ENCODE peak calls at places on chromosomes 6 and 20, in nine cellular contexts. G is HEK293T, F is osteocyte, K is NCI-H1092, A is A549, W is left kidney, J is NCI-H774, O is fibroblast of gingiva, R is HFFc6. N is an unnamed sample.

GRCh38 chr20:35311409-35311808 is 19.2 kb upstream of the FAM83C start:
- DNase-seq in O (no peak), R (peak), W (no peak), A (peak), J (no peak), F (no peak), G (no peak), K (no peak), N (no peak)

GRCh38 chr6:124040655-124041054 is 237.0 kb downstream of the NKAIN2 start:
- DNase-seq in J (no peak), K (no peak), A (no peak), F (no peak), G (no peak), R (no peak), O (no peak), W (no peak), N (no peak)

GRCh38 chr6:169864148-169865030 is 113.0 kb downstream of the ERMARD start:
- DNase-seq in J (peak), K (peak), W (peak), R (no peak), G (no peak), A (no peak), F (peak), O (no peak), N (no peak)

GRCh38 chr6:85463621-85464259 is 13.9 kb downstream of the NT5E start:
- DNase-seq in W (no peak), F (no peak), G (no peak), J (no peak), K (no peak), A (no peak), R (no peak), O (no peak), N (no peak)

GRCh38 chr20:2151805-2152727 is 50.4 kb downstream of the STK35 start:
- DNase-seq in A (peak), R (peak), J (no peak), O (peak), W (peak), G (no peak), F (no peak), K (no peak), N (no peak)

GRCh38 chr6:54856137-54856536 is 9.6 kb downstream of the FAM83B start:
- DNase-seq in W (peak), A (no peak), O (no peak), K (no peak), R (no peak), F (no peak), G (no peak), J (no peak), N (no peak)

GRCh38 chr20:64131406-64131805 is 24.0 kb upstream of the NPBWR2 start:
- DNase-seq in A (peak), G (no peak), W (no peak), O (no peak), K (no peak), F (no peak), J (peak), R (peak), N (no peak)

GRCh38 chr20:31835977-31836852 is 9.2 kb downstream of the FOXS1 start:
- DNase-seq in R (peak), K (no peak), A (peak), W (no peak), O (peak), J (no peak), F (peak), G (peak), N (no peak)

GRCh38 chr20:878511-879307 is 37.4 kb downstream of the ANGPT4 start:
- DNase-seq in R (no peak), K (no peak), A (no peak), W (peak), O (no peak), G (peak), F (no peak), J (no peak), N (no peak)

GRCh38 chr6:122770835-122771601 is 8.5 kb upstream of the FABP7 start:
- DNase-seq in K (no peak), W (no peak), A (no peak), G (no peak), J (no peak), O (no peak), F (no peak), R (no peak), N (no peak)

GRCh38 chr6:157283900-157284737 is 39.2 kb downstream of the TMEM242 start:
- DNase-seq in G (no peak), J (no peak), F (no peak), A (no peak), K (no peak), R (no peak), O (no peak), W (no peak), N (no peak)

GRCh38 chr20:2006452-2007381 is 12.9 kb upstream of the PDYN start:
- DNase-seq in W (peak), R (no peak), G (peak), K (peak), F (peak), J (no peak), A (peak), O (peak), N (no peak)

GRCh38 chr6:145031962-145032361 is 703.4 kb downstream of the EPM2A start:
- DNase-seq in F (no peak), A (no peak), K (no peak), O (no peak), W (no peak), J (no peak), R (no peak), G (no peak), N (no peak)

GRCh38 chr6:117547688-117548621 is 54.4 kb downstream of the GOPC start:
- DNase-seq in W (peak), O (peak), J (no peak), A (no peak), G (no peak), R (no peak), K (peak), F (no peak), N (peak)

GRCh38 chr6:5958948-5959347 is 47.8 kb downstream of the NRN1 start:
- DNase-seq in R (no peak), J (no peak), A (no peak), K (no peak), G (no peak), F (no peak), W (peak), O (no peak), N (no peak)